ENCODE peak calls at places on chromosomes 16 and 17, in ten cellular contexts. G is amniotic stem cell; T is activated T-helper 1 cell treated with anti-CD3 and anti-CD28 coated beads, Interleukin-12 subunit alpha, Interleukin-12 subunit beta, Interleukin-2, Interleukin-4 antibody, amounts not matched to agents 30 ng/mL and 10 ng/mL and 1 ng/mL, durations not matched to agents 14 hours and 24 hours and 36 hours; W is uterus; B is activated T-cell treated with anti-CD3 and anti-CD28 coated beads for 48 hours; I is activated effector memory CD4-positive, alpha-beta T cell treated with anti-CD3 and anti-CD28 coated beads, Interleukin-2, amount 50 U/mL, for 16 hours; Z is GF-D8; P is stimulated activated CD8-positive, alpha-beta memory T cell treated with anti-CD3 and anti-CD28 coated beads, Interleukin-7, amount 100 ng/mL, for 1 hour; R is M059J; C is germinal center. V is an unnamed sample.

GRCh38 chr17:15398291-15398690 is 56.9 kb upstream of the TEKT3 start:
- DNase-seq in G (no peak), T (no peak), W (no peak), B (no peak), I (no peak), Z (no peak), P (no peak), R (peak), C (no peak), V (no peak)

GRCh38 chr16:23803591-23804123 is 32.1 kb upstream of the PRKCB start:
- DNase-seq in G (no peak), T (peak), W (peak), B (peak), I (peak), Z (peak), P (peak), R (peak), C (peak), V (peak)

GRCh38 chr17:40069751-40070643 is 7.2 kb downstream of the THRA start:
- DNase-seq in G (no peak), T (no peak), W (peak), B (no peak), I (no peak), Z (no peak), P (no peak), R (peak), C (no peak), V (no peak)

GRCh38 chr17:57419940-57420522 is 163.7 kb downstream of the MSI2 start:
- DNase-seq in G (no peak), T (no peak), W (no peak), B (no peak), I (no peak), Z (no peak), P (no peak), R (peak), C (no peak), V (no peak)

GRCh38 chr16:77553130-77553529 is 118.3 kb upstream of the ADAMTS18 start:
- DNase-seq in G (no peak), T (no peak), W (no peak), B (no peak), I (no peak), Z (no peak), P (no peak), R (no peak), C (no peak), V (no peak)

GRCh38 chr16:87436225-87437172 is 44.4 kb downstream of the MAP1LC3B start:
- DNase-seq in G (no peak), T (no peak), W (no peak), B (peak), I (peak), Z (no peak), P (no peak), R (no peak), C (no peak), V (no peak)

GRCh38 chr16:75379911-75380847 is 53.1 kb downstream of the CFDP1 start:
- DNase-seq in G (no peak), T (peak), W (no peak), B (peak), I (peak), Z (peak), P (no peak), R (peak), C (peak), V (no peak)

GRCh38 chr16:88451586-88452484 is 1.2 kb upstream of the ZFPM1 start:
- DNase-seq in G (no peak), T (no peak), W (peak), B (no peak), I (no peak), Z (no peak), P (no peak), R (no peak), C (no peak), V (no peak)

GRCh38 chr17:9116861-9117568 is 95.7 kb downstream of the NTN1 start:
- DNase-seq in G (no peak), T (no peak), W (no peak), B (no peak), I (peak), Z (no peak), P (no peak), R (no peak), C (no peak), V (no peak)

GRCh38 chr16:5971924-5972323 is 874.3 kb upstream of the EEF2KMT start:
- DNase-seq in G (no peak), T (no peak), W (no peak), B (no peak), I (no peak), Z (no peak), P (no peak), R (no peak), C (no peak), V (no peak)

GRCh38 chr16:85210423-85211169 is 98.3 kb upstream of the CIBAR2 start:
- DNase-seq in G (no peak), T (no peak), W (no peak), B (no peak), I (no peak), Z (no peak), P (no peak), R (peak), C (no peak), V (no peak)

GRCh38 chr16:10600792-10601443 is 20.5 kb upstream of the EMP2 start:
- DNase-seq in G (no peak), T (no peak), W (no peak), B (no peak), I (no peak), Z (no peak), P (no peak), R (no peak), C (no peak), V (no peak)

GRCh38 chr17:75489511-75489955 is 25.8 kb downstream of the CASKIN2 start:
- DNase-seq in G (no peak), T (no peak), W (no peak), B (no peak), I (no peak), Z (no peak), P (no peak), R (no peak), C (no peak), V (no peak)

GRCh38 chr16:11556214-11556819 is 30.4 kb downstream of the LITAF start:
- DNase-seq in G (no peak), T (no peak), W (no peak), B (no peak), I (no peak), Z (no peak), P (no peak), R (no peak), C (no peak), V (no peak)

GRCh38 chr17:63437287-63438091 is 8.6 kb downstream of the CYB561 start:
- DNase-seq in G (no peak), T (no peak), W (no peak), B (no peak), I (no peak), Z (no peak), P (no peak), R (no peak), C (no peak), V (no peak)

GRCh38 chr17:50087246-50087911 is 7.8 kb upstream of the PDK2 start:
- DNase-seq in G (no peak), T (peak), W (peak), B (peak), I (peak), Z (no peak), P (peak), R (peak), C (peak), V (no peak)

GRCh38 chr17:82003411-82004381 is 19.0 kb downstream of the CENPX start:
- DNase-seq in G (peak), T (no peak), W (peak), B (no peak), I (peak), Z (no peak), P (no peak), R (peak), C (no peak), V (no peak)

GRCh38 chr17:28982191-28982793 is 23.5 kb downstream of the SEZ6 start:
- DNase-seq in G (no peak), T (peak), W (peak), B (peak), I (peak), Z (peak), P (peak), R (peak), C (peak), V (peak)

GRCh38 chr16:88926374-88926990 is 50.5 kb downstream of the CBFA2T3 start:
- DNase-seq in G (no peak), T (no peak), W (no peak), B (no peak), I (no peak), Z (no peak), P (no peak), R (peak), C (no peak), V (no peak)

GRCh38 chr17:41464682-41465081 is 2.5 kb downstream of the KRT32 start:
- DNase-seq in G (peak), T (no peak), W (peak), B (no peak), I (no peak), Z (no peak), P (no peak), R (peak), C (no peak), V (no peak)

GRCh38 chr17:1003972-1004768 is 7.2 kb downstream of the TIMM22 start:
- DNase-seq in G (no peak), T (no peak), W (no peak), B (no peak), I (no peak), Z (no peak), P (no peak), R (no peak), C (no peak), V (no peak)

GRCh38 chr16:13781579-13782338 is 138.2 kb upstream of the ERCC4 start:
- DNase-seq in G (no peak), T (no peak), W (no peak), B (no peak), I (no peak), Z (no peak), P (no peak), R (no peak), C (no peak), V (no peak)

GRCh38 chr17:59707971-59708425 is 544 bp downstream of the VMP1 start:
- DNase-seq in G (no peak), T (no peak), W (no peak), B (no peak), I (no peak), Z (no peak), P (no peak), R (no peak), C (peak), V (no peak)

GRCh38 chr16:82867425-82867824 is 240.7 kb downstream of the CDH13 start:
- DNase-seq in G (no peak), T (no peak), W (peak), B (no peak), I (no peak), Z (no peak), P (no peak), R (peak), C (no peak), V (no peak)

GRCh38 chr17:39742126-39742855 is 4.6 kb downstream of the GRB7 start:
- DNase-seq in G (no peak), T (no peak), W (no peak), B (no peak), I (no peak), Z (no peak), P (no peak), R (no peak), C (no peak), V (no peak)

GRCh38 chr16:85927326-85927725 is 28.4 kb downstream of the IRF8 start:
- DNase-seq in G (no peak), T (no peak), W (no peak), B (no peak), I (no peak), Z (no peak), P (no peak), R (no peak), C (no peak), V (no peak)

GRCh38 chr16:50326835-50327465 is 41.8 kb downstream of the BRD7 start:
- DNase-seq in G (no peak), T (peak), W (no peak), B (peak), I (peak), Z (peak), P (peak), R (no peak), C (peak), V (no peak)

GRCh38 chr16:2952679-2953078 is 11.4 kb upstream of the KREMEN2 start:
- DNase-seq in G (no peak), T (no peak), W (no peak), B (no peak), I (peak), Z (no peak), P (no peak), R (no peak), C (no peak), V (no peak)

GRCh38 chr17:79991140-79991923 is 44.3 kb downstream of the TBC1D16 start:
- DNase-seq in G (peak), T (peak), W (peak), B (peak), I (peak), Z (no peak), P (peak), R (peak), C (peak), V (no peak)

GRCh38 chr17:32117399-32117798 is 24.9 kb upstream of the RHOT1 start:
- DNase-seq in G (no peak), T (no peak), W (no peak), B (no peak), I (peak), Z (no peak), P (no peak), R (no peak), C (no peak), V (no peak)

GRCh38 chr16:19095699-19096098 is 18.1 kb upstream of the ITPRIPL2 start:
- DNase-seq in G (no peak), T (no peak), W (no peak), B (no peak), I (no peak), Z (no peak), P (no peak), R (peak), C (no peak), V (no peak)

GRCh38 chr17:17808706-17809432 is 27.9 kb downstream of the SREBF1 start:
- DNase-seq in G (no peak), T (no peak), W (no peak), B (no peak), I (no peak), Z (no peak), P (no peak), R (no peak), C (no peak), V (no peak)